ENCODE peak calls at places on chromosomes 16 and 17, in five cellular contexts. K is amniotic epithelial cell; G is amniotic stem cell; M is naive thymus-derived CD4-positive, alpha-beta T cell; P is NAMALWA. D is an unnamed sample.
A peak's percentile ranks its signal among the peaks of the same experiment; 100 is the strongest.

GRCh38 chr16:57258226-57258909 is 13.3 kb downstream of the ARL2BP start:
- DNase-seq in K (no peak), G (no peak), M (no peak), P (no peak), D (peak; percentile 35)

GRCh38 chr17:66353937-66354401 is 51.6 kb downstream of the PRKCA start:
- DNase-seq in K (peak; percentile 63), G (no peak), M (no peak), P (no peak), D (no peak)

GRCh38 chr16:23948949-23949392 is 113.2 kb downstream of the PRKCB start:
- DNase-seq in K (no peak), G (no peak), M (peak; percentile 28), P (no peak), D (no peak)

GRCh38 chr16:31201511-31202401 is 804 bp downstream of the PYCARD start:
- DNase-seq in K (no peak), G (no peak), M (peak; percentile 51), P (peak; percentile 78), D (peak; percentile 50)

GRCh38 chr17:40516581-40517285 is 15.3 kb upstream of the TNS4 start:
- DNase-seq in K (peak; percentile 51), G (no peak), M (peak; percentile 69), P (peak; percentile 67), D (peak; percentile 74)

GRCh38 chr17:57080708-57081107 is 4.3 kb upstream of the AKAP1 start:
- DNase-seq in K (peak; percentile 25), G (no peak), M (no peak), P (no peak), D (peak; percentile 39)

GRCh38 chr17:80645706-80646325 is 101.2 kb downstream of the RPTOR start:
- DNase-seq in K (no peak), G (no peak), M (no peak), P (no peak), D (no peak)

GRCh38 chr16:28514246-28514645 is 7.6 kb upstream of the IL27 start:
- DNase-seq in K (no peak), G (no peak), M (no peak), P (no peak), D (no peak)

GRCh38 chr16:53967172-53967571 is 263.2 kb downstream of the FTO start:
- DNase-seq in K (no peak), G (no peak), M (no peak), P (no peak), D (no peak)

D was measured in bronchial epithelial cell.